ENCODE peak calls at places on chromosomes 2 and 18, in five cellular contexts. Y, F, G, H and S are unnamed samples. For H3K4me1, the result is how much of the 10 kb centered on the place peaks cover.

GRCh38 chr2:39837856-39838453 is 58.9 kb upstream of the THUMPD2 start:
- DNase-seq in H (no peak), F (peak), G (peak), Y (no peak), S (no peak)

GRCh38 chr2:199851886-199852285 is 894 bp upstream of the FTCDNL1 start:
- DNase-seq in H (no peak), G (no peak), Y (no peak), F (no peak), S (no peak)

GRCh38 chr2:102119255-102119654 is 23.3 kb upstream of the IL1R1 start:
- DNase-seq in G (no peak), H (no peak), Y (no peak), F (no peak), S (no peak)

GRCh38 chr2:104790100-104790811 is 63.7 kb upstream of the POU3F3 start:
- DNase-seq in Y (no peak), F (no peak), G (no peak), H (no peak), S (no peak)

GRCh38 chr2:44932079-44932478 is 9.4 kb upstream of the SIX3 start:
- DNase-seq in G (no peak), F (no peak), H (no peak), Y (no peak), S (no peak)

GRCh38 chr2:187529248-187529976 is 24.8 kb downstream of the TFPI start:
- DNase-seq in Y (no peak), G (no peak), F (no peak), H (no peak), S (no peak)

GRCh38 chr2:193584522-193584938 is 1389.8 kb upstream of the TMEFF2 start:
- DNase-seq in H (no peak), G (peak), F (peak), Y (no peak), S (no peak)

GRCh38 chr18:67400502-67401117 is 115.9 kb downstream of the DSEL start:
- DNase-seq in F (peak), Y (no peak), H (no peak), G (no peak), S (no peak)

GRCh38 chr2:171723724-171724683 is 36.7 kb downstream of the DYNC1I2 start:
- DNase-seq in H (no peak), Y (no peak), G (no peak), F (peak), S (no peak)

GRCh38 chr18:62716679-62717058 is 1.3 kb downstream of the PHLPP1 start:
- DNase-seq in F (no peak), G (no peak), H (peak), Y (peak), S (peak)

GRCh38 chr2:3959372-3959771 is 256.0 kb downstream of the DCDC2C start:
- DNase-seq in F (peak), G (peak), H (no peak), Y (no peak), S (no peak)

GRCh38 chr2:30979822-30980245 is 158.4 kb downstream of the GALNT14 start:
- DNase-seq in H (no peak), G (peak), F (peak), Y (peak), S (no peak)

GRCh38 chr2:167681234-167681633 is 566.2 kb downstream of the STK39 start:
- DNase-seq in H (no peak), Y (no peak), F (no peak), G (no peak), S (no peak)

GRCh38 chr2:173754169-173754568 is 211.0 kb downstream of the SP3 start:
- DNase-seq in F (no peak), Y (no peak), G (no peak), H (no peak), S (no peak)

GRCh38 chr2:202418511-202418910 is 42.4 kb downstream of the BMPR2 start:
- DNase-seq in G (no peak), H (no peak), Y (no peak), F (no peak), S (no peak)

GRCh38 chr18:32454667-32455066 is 16.0 kb downstream of the GAREM1 start:
- DNase-seq in F (peak), G (no peak), H (no peak), Y (no peak), S (no peak)

GRCh38 chr2:197661626-197662025 is 13.8 kb downstream of the RFTN2 start:
- DNase-seq in F (no peak), Y (no peak), G (no peak), H (no peak), S (no peak)

GRCh38 chr2:10058251-10059015 is 15.1 kb downstream of the KLF11 start:
- DNase-seq in G (no peak), F (no peak), Y (no peak), H (peak), S (no peak)

GRCh38 chr18:45645610-45646009 is 30.3 kb downstream of the SLC14A2 start:
- DNase-seq in H (no peak), Y (no peak), F (no peak), G (no peak), S (peak)

GRCh38 chr2:39914949-39915348 is 135.9 kb upstream of the THUMPD2 start:
- DNase-seq in H (no peak), G (no peak), F (no peak), Y (no peak), S (no peak)

GRCh38 chr2:134206573-134206972 is 47.3 kb upstream of the MGAT5 start:
- DNase-seq in H (no peak), F (peak), G (no peak), Y (peak), S (no peak)

GRCh38 chr18:72986103-72986502 is 118.3 kb upstream of the NETO1 start:
- DNase-seq in Y (no peak), H (no peak), F (no peak), G (no peak), S (no peak)

GRCh38 chr18:61735564-61736102 is 157.2 kb downstream of the RNF152 start:
- DNase-seq in H (no peak), F (no peak), Y (no peak), G (no peak), S (no peak)

GRCh38 chr2:85425588-85425987 is 7.1 kb downstream of the SH2D6 start:
- DNase-seq in Y (no peak), G (no peak), F (no peak), H (no peak), S (no peak)

GRCh38 chr2:54638774-54639187 is 84.7 kb upstream of the EML6 start:
- DNase-seq in H (no peak), G (no peak), F (peak), Y (no peak), S (no peak)

GRCh38 chr2:27901219-27901618 is 10.7 kb downstream of the BABAM2 start:
- DNase-seq in F (peak), Y (no peak), H (no peak), G (no peak), S (no peak)

GRCh38 chr18:22408059-22408458 is 9.7 kb downstream of the CTAGE1 start:
- DNase-seq in Y (no peak), H (no peak), F (no peak), G (no peak), S (no peak)

GRCh38 chr2:238440767-238441166 is 14.0 kb downstream of the ASB1 start:
- DNase-seq in G (no peak), F (no peak), H (no peak), Y (no peak), S (no peak)

DNA sequence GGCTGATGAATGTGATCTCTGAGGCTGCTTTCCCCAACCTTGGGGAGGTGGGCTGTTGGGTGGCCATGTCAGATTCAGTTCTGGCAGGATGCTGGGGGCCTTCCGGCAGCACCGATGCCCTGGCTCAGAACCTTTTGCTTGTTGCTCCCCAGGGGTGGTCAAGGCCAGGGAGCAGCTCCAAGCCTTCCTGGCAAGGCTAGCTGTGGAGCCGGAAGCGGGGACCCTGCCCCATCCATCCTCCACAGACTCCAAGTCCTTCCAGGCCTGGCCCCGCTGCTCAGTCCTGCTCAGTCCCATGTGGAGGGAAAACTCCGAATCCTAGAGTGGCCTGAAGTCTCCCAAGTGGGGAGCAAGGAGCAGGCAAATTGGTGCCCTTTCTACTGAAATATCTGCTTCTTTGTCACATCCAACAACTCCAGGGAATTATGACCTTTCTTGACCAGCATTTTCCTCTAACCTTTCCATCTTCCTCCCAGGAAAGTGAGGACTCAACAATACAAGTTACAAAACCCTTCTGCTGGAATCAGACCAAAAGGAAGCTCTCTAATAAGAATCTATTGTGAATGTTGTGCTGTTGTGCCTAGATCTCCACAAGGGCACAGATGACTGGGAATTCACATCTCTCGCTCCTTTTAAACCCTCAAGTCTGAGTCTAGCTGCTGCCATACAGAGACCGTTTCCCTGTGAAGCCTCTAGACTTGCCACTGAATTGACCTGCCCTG is 134.0 kb downstream of the MCFD2 start:
- DNase-seq in H (no peak), F (no peak), G (no peak), Y (no peak), S (no peak)
- TF ChIP-seq CTCF in H (no peak), F (no peak), G (no peak), Y (no peak), S (no peak)

GRCh38 chr2:20620271-20620681 is 30.6 kb downstream of the HS1BP3 start:
- DNase-seq in F (no peak), Y (no peak), G (no peak), H (no peak), S (peak)
- H3K4me1 ChIP-seq in F (under half), Y (half or more), G (under half), H (under half), S (under half)

DNA sequence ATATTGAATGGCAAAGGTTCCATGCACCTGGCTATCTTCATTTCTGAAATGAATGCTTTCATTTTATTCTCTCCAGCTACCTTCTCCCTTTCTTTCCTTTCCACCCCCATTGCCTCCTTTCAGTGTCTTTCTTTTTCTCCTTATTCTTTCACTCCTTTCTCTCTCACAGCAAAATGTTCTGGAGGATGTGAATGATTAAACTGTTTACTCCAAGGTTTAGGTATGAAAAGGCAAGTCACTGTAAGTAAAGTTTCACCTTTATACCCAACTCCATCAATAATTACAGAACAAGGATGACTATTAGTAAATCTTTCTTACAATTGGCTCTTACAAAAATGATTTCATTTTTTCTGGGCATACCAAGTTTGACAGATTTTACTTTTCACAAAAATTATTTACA is 4.3 kb downstream of the PAX8 start:
- DNase-seq in Y (no peak), G (no peak), H (no peak), F (no peak), S (no peak)
- TF ChIP-seq CTCF in Y (no peak), G (no peak), H (no peak), F (no peak), S (no peak)

DNA sequence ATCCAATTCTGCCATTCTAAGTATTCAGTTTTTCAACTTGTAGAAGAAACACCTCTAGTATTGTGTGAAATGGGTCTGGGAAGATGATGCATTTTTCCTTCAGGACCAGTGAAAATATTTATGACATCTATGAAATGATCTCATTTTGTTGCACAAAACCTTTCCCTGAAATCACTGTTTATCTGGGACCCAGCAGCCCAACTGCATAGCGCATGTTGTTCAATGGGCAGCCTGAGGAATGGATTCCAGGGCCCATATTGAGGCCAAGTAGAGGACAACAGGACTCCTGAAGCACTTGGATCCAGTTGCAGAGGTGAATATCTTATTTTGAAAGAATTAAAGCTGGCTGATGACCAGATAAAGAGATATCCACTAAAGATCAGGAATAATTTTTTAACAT is 7.3 kb downstream of the RBMS1 start:
- DNase-seq in G (no peak), Y (no peak), F (peak), H (no peak), S (no peak)
- H3K4me1 ChIP-seq in G (under half), Y (half or more), F (under half), H (under half), S (under half)

DNA sequence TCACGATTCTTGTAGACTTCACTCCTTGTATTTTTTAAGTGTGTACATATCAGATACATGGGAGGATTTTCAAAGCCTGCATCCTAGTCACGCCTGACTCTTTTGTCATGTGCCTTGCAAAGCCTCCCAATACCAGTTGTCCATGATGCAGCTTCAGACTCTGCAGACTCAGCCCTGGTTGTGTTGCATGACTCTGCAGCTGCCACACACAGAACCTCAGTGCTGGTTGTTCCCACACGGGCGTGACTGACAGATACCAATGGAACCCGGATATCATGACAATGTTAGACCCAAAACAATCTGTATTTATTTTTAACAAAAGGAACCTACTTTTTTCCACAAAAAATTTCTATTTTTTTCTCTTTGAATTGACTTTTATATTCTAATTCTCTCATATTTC is 38.2 kb downstream of the TPO start:
- DNase-seq in H (no peak), G (no peak), Y (no peak), F (no peak), S (no peak)
- TF ChIP-seq CTCF in H (no peak), G (no peak), Y (no peak), F (no peak), S (no peak)